ENCODE peak calls at places on chromosomes 1 and 21, in nine cellular contexts. A is upper lobe of right lung, C is stomach, B is left ventricle myocardium inferior, M is BE2C, D is adrenal gland, V is IMR-90, Y is heart left ventricle, L is fibroblast of lung. X is an unnamed sample.

GRCh38 chr1:48674641-48675040 is 102.0 kb downstream of the BEND5 start:
- DNase-seq in A (no peak), C (no peak), B (no peak), M (no peak), D (no peak), V (peak; percentile 35), Y (no peak), L (peak; percentile 63), X (no peak)

GRCh38 chr1:233518344-233518743 is 95.6 kb upstream of the KCNK1 start:
- DNase-seq in A (no peak), C (peak; percentile 42), B (no peak), M (peak; percentile 20), D (peak; percentile 50), V (no peak), Y (no peak), L (no peak), X (no peak)

GRCh38 chr1:181117648-181118449 is 29.3 kb downstream of the IER5 start:
- DNase-seq in A (peak; percentile 85), C (peak; percentile 50), B (no peak), M (peak; percentile 53), D (no peak), V (peak; percentile 67), Y (no peak), L (peak; percentile 75), X (no peak)

GRCh38 chr1:111967886-111968285 is 21.6 kb downstream of the KCND3 start:
- DNase-seq in A (no peak), C (no peak), B (no peak), M (no peak), D (no peak), V (no peak), Y (no peak), L (no peak), X (no peak)

GRCh38 chr1:54865238-54866073 is 21.5 kb downstream of the DHCR24 start:
- DNase-seq in A (peak; percentile 77), C (peak; percentile 25), B (no peak), M (no peak), D (no peak), V (no peak), Y (no peak), L (no peak), X (no peak)

GRCh38 chr1:152502496-152503180 is 8.0 kb upstream of the LCE5A start:
- DNase-seq in A (no peak), C (no peak), B (no peak), M (no peak), D (no peak), V (no peak), Y (no peak), L (no peak), X (no peak)

GRCh38 chr1:168921514-168922106 is 184.9 kb upstream of the ATP1B1 start:
- DNase-seq in A (no peak), C (no peak), B (no peak), M (no peak), D (no peak), V (no peak), Y (no peak), L (no peak), X (no peak)

GRCh38 chr1:9437931-9438330 is 101.3 kb upstream of the SLC25A33 start:
- DNase-seq in A (no peak), C (no peak), B (peak; percentile 47), M (no peak), D (no peak), V (peak; percentile 53), Y (peak; percentile 34), L (peak; percentile 77), X (no peak)

GRCh38 chr1:230052665-230053064 is 14.4 kb upstream of the GALNT2 start:
- DNase-seq in A (no peak), C (no peak), B (no peak), M (no peak), D (no peak), V (no peak), Y (no peak), L (no peak), X (no peak)

GRCh38 chr1:88730995-88731394 is 46.9 kb downstream of the PKN2 start:
- DNase-seq in A (no peak), C (no peak), B (no peak), M (no peak), D (no peak), V (no peak), Y (no peak), L (no peak), X (no peak)

GRCh38 chr1:109802901-109803561 is 39.3 kb upstream of the EPS8L3 start:
- DNase-seq in A (no peak), C (peak; percentile 19), B (no peak), M (no peak), D (no peak), V (no peak), Y (no peak), L (no peak), X (no peak)

GRCh38 chr1:52266507-52266906 is 99.5 kb downstream of the CC2D1B start:
- DNase-seq in A (no peak), C (no peak), B (no peak), M (no peak), D (no peak), V (no peak), Y (no peak), L (no peak), X (no peak)

DNA sequence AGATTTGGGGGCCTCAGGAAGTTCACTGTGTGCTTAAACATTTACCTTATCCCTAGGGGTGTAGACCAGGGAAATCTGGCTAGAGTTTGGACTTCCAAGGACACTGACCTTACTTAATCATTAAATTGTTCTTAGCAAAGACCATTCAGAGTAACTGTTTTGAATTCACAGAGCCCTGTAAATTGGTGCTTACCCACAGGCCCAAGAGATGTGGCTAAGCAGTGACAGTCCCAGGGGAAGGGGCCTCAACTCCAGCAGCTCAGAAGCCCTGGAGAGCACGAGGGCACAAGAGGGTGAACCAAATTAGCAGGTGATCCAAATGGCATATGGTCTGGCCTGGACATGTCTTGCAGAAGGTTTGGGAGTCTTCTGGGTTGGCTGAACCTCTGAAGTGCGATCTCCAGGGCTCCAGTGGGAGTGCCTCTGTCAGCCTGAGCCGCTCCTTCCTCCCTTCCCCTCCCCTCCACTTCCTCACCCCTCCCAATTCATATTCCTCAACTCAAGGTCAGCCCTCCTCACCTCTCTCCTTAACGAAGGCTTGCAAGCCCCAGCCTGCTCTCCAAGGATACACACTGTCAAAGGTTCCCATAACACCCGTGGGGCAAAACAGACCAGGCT is 4.3 kb downstream of the PAQR7 start:
- DNase-seq in A (peak; percentile 51), C (no peak), B (no peak), M (no peak), D (no peak), V (no peak), Y (no peak), L (no peak), X (no peak)
- H3K4me1 ChIP-seq in A (peaks cover 28% of the 10 kb centered on the region), C (peaks cover 89% of the 10 kb centered on the region), B (peaks cover 36% of the 10 kb centered on the region), M (no peaks in the 10 kb centered on the region), D (peaks cover 55% of the 10 kb centered on the region), V (peaks cover 17% of the 10 kb centered on the region), Y (peaks cover 10% of the 10 kb centered on the region), L (peaks cover 23% of the 10 kb centered on the region), X (peaks cover 11% of the 10 kb centered on the region)

GRCh38 chr21:34835526-34835925 is 166.7 kb downstream of the CLIC6 start:
- DNase-seq in A (no peak), C (no peak), B (no peak), M (no peak), D (peak; percentile 47), V (no peak), Y (no peak), L (peak; percentile 87), X (no peak)
- H3K4me1 ChIP-seq in A (peaks cover 43% of the 10 kb centered on the region), C (peaks cover 78% of the 10 kb centered on the region), B (no peaks in the 10 kb centered on the region), M (no peaks in the 10 kb centered on the region), D (peaks cover 17% of the 10 kb centered on the region), V (peaks cover 28% of the 10 kb centered on the region), Y (no peaks in the 10 kb centered on the region), L (peaks cover 31% of the 10 kb centered on the region), X (peaks cover 16% of the 10 kb centered on the region)

DNA sequence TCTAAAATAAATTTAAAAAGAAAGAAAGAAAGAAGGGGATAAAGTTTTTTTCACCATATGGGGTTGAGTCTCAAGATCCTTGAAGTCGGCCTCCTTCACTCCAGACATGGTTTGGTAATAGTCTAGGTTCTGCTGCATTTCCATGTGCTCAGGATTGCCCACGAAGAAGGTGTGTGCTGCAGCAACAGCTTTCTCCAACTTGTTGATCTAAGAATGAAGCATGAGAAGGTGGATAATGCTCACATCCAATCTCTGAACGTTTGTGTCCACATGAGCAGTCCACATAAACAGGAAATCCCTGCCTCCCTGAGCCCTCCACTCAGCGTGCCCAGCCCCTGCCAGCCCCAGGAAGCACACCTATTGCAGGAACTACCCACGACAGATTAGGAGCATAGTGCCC is 4.6 kb downstream of the P3H1 start:
- DNase-seq in A (no peak), C (no peak), B (no peak), M (no peak), D (no peak), V (no peak), Y (no peak), L (no peak), X (no peak)
- H3K4me1 ChIP-seq in A (peaks cover 16% of the 10 kb centered on the region), C (peaks cover 28% of the 10 kb centered on the region), B (peaks cover 33% of the 10 kb centered on the region), M (no peaks in the 10 kb centered on the region), D (peaks cover 11% of the 10 kb centered on the region), V (no peaks in the 10 kb centered on the region), Y (peaks cover 9% of the 10 kb centered on the region), L (no peaks in the 10 kb centered on the region), X (peaks cover 19% of the 10 kb centered on the region)

GRCh38 chr21:44972301-44972814 is 32.5 kb downstream of the SLX9 start:
- DNase-seq in A (no peak), C (no peak), B (no peak), M (no peak), D (no peak), V (no peak), Y (no peak), L (no peak), X (no peak)

GRCh38 chr21:44971672-44971995 is 31.8 kb downstream of the SLX9 start:
- DNase-seq in A (no peak), C (no peak), B (no peak), M (no peak), D (no peak), V (no peak), Y (no peak), L (no peak), X (no peak)

GRCh38 chr21:44969965-44970755 is 30.3 kb downstream of the SLX9 start:
- DNase-seq in A (no peak), C (no peak), B (no peak), M (no peak), D (no peak), V (peak; percentile 87), Y (no peak), L (no peak), X (no peak)

GRCh38 chr21:44972821-44973220 is 33.0 kb downstream of the SLX9 start:
- DNase-seq in A (no peak), C (no peak), B (no peak), M (no peak), D (no peak), V (peak; percentile 64), Y (no peak), L (no peak), X (no peak)

DNA sequence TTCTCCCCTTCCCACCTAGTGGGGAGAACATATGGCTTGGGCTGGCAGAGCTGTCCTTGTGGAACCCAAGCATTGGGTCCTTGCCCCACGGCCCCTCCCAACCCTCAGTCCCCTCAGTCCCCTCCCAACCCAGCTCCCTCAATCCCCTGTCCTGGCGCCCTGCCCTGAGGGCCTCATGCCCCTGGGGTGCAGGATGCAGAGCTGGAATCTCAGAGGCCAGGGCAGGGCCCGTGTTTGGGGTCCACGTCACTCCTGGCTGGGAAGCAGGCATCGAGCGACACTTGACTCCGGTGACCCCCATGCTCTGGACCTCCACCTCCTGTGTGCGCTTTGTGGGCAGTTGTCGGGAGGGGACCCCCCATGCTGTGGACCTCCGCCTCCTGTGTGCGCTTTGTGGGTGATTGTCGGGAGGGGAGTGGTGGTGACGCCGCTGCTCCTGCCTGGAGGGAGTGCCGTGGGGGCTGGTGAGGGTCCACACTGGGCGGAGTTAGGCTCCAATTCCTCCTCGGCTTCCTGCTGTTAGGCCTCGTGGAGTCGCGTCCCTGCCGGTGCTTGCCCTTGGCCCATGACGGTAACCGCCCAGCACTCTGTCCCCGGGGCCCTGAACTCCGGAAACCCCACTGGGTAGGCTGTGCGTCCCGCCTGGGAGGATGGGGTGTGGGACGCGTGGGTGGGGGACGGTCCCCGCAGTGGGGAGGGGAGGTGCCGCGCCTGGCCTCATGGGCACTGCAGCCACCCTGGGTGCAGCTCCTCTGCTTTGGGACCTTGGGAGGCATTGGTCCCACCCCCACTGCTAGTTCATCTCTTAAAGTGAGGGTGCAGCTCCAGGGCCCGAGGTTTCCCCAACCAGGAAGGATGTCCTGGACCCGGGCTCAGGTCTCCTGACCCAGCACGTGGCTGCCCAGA is 31.2 kb downstream of the SLX9 start:
- DNase-seq in A (no peak), C (no peak), B (no peak), M (no peak), D (no peak), V (no peak), Y (no peak), L (no peak), X (no peak)
- H3K4me1 ChIP-seq in A (peaks cover 28% of the 10 kb centered on the region), C (peaks cover 46% of the 10 kb centered on the region), B (peaks cover 53% of the 10 kb centered on the region), M (peaks cover 14% of the 10 kb centered on the region), D (peaks cover 6% of the 10 kb centered on the region), V (peaks cover 25% of the 10 kb centered on the region), Y (peaks cover 16% of the 10 kb centered on the region), L (no peaks in the 10 kb centered on the region), X (peaks cover 40% of the 10 kb centered on the region)